ENCODE peak calls at places on chromosome 1, in seven cellular contexts. N, G, I, Y, V, K and D are unnamed samples.
A peak's percentile ranks its signal among the peaks of the same experiment; 100 is the strongest.

GRCh38 chr1:81812712-81813111 is 12.0 kb downstream of the ADGRL2 start:
- DNase-seq in I (no peak), V (no peak), K (no peak), G (no peak), Y (no peak), N (peak; percentile 8), D (no peak)

GRCh38 chr1:197081117-197081753 is 14.2 kb upstream of the F13B start:
- DNase-seq in I (no peak), K (no peak), G (no peak), Y (no peak), N (no peak), V (no peak), D (no peak)

GRCh38 chr1:37497832-37498231 is 16.7 kb downstream of the MEAF6 start:
- DNase-seq in K (no peak), Y (no peak), V (peak; percentile 11), N (no peak), I (peak; percentile 82), G (no peak), D (no peak)

GRCh38 chr1:228416217-228416971 is at the start of gene TRIM17:
- DNase-seq in K (no peak), G (no peak), I (no peak), N (no peak), Y (no peak), V (no peak), D (no peak)

GRCh38 chr1:18642278-18643095 is 11.8 kb downstream of the PAX7 start:
- DNase-seq in Y (no peak), V (no peak), K (no peak), N (no peak), I (no peak), G (no peak), D (no peak)

GRCh38 chr1:200786792-200787191 is 48.1 kb downstream of the CAMSAP2 start:
- DNase-seq in I (no peak), V (no peak), Y (no peak), G (no peak), N (no peak), K (no peak), D (no peak)

GRCh38 chr1:71861022-71861421 is 421.3 kb downstream of the NEGR1 start:
- DNase-seq in G (no peak), K (no peak), V (no peak), I (no peak), N (peak; percentile 68), Y (no peak), D (no peak)

GRCh38 chr1:72601035-72601674 is 318.8 kb upstream of the NEGR1 start:
- DNase-seq in K (no peak), V (no peak), G (no peak), Y (no peak), I (no peak), N (no peak), D (no peak)

GRCh38 chr1:188249813-188250212 is 1421.1 kb downstream of the PLA2G4A start:
- DNase-seq in G (no peak), Y (no peak), V (no peak), K (no peak), I (no peak), N (no peak), D (no peak)

GRCh38 chr1:63902844-63903589 is 129.2 kb downstream of the ROR1 start:
- DNase-seq in I (no peak), K (no peak), Y (peak; percentile 55), V (no peak), N (peak; percentile 29), G (no peak), D (no peak)

GRCh38 chr1:191065771-191066170 is 588.1 kb upstream of the BRINP3 start:
- DNase-seq in I (no peak), G (no peak), Y (no peak), V (no peak), K (no peak), N (no peak), D (no peak)

GRCh38 chr1:229699613-229700242 is 73.7 kb downstream of the URB2 start:
- DNase-seq in Y (no peak), N (no peak), V (peak; percentile 21), G (no peak), K (no peak), I (no peak), D (no peak)

GRCh38 chr1:227429447-227430359 is 111.4 kb upstream of the CDC42BPA start:
- DNase-seq in I (no peak), Y (no peak), K (no peak), N (peak; percentile 61), G (no peak), V (no peak), D (peak; percentile 21)

DNA sequence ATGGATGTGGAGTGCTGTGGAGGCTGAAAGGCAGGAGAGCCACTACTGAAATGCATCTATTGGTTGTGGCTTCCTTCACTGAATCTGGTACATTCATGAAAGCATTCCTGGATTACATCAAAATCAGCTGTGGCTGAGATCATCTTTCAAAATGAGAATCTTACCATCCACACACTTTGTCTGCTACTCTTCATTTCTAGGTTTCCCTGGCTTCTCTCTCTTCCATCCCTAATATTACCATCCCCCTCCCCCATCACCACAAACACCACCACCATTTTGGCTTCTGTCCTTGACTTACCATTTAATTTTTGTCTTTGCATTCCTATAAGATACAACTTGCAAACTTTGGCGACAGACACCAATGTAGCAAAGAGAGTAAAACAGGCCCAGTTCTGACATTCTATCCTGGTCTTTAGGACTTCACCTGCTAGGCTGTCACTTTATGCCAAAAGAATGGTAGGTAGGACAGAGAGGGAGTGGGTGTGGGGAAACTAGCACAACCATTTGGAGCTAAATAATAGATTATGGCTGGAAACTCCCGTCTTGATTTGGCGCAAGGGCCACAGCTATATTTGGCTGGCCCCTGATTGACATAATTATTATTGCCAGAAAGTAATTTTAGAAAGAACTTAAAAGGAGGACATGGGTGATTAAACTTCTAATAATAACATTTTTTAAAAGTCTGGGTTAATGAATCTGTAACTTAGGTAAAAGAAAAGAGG is 15.1 kb upstream of the DUSP10 start:
- DNase-seq in V (no peak), Y (no peak), G (no peak), N (peak; percentile 62), K (no peak), I (no peak), D (no peak)
- TF ChIP-seq POLR2A in V (no peak), Y (no peak), G (no peak), N (no peak), K (no peak), I (no peak), D (no peak)

GRCh38 chr1:8135250-8135649 is 109.1 kb upstream of the ERRFI1 start:
- DNase-seq in K (no peak), V (no peak), G (no peak), N (no peak), Y (no peak), I (no peak), D (no peak)

GRCh38 chr1:8136766-8137165 is 110.7 kb upstream of the ERRFI1 start:
- DNase-seq in K (no peak), N (no peak), V (no peak), Y (no peak), I (no peak), G (no peak), D (no peak)

GRCh38 chr1:8134546-8135235 is 108.6 kb upstream of the ERRFI1 start:
- DNase-seq in Y (no peak), V (no peak), I (no peak), K (no peak), N (no peak), G (no peak), D (no peak)

GRCh38 chr1:8133190-8133589 is 107.1 kb upstream of the ERRFI1 start:
- DNase-seq in Y (peak; percentile 48), K (no peak), V (no peak), N (no peak), G (no peak), I (no peak), D (no peak)

DNA sequence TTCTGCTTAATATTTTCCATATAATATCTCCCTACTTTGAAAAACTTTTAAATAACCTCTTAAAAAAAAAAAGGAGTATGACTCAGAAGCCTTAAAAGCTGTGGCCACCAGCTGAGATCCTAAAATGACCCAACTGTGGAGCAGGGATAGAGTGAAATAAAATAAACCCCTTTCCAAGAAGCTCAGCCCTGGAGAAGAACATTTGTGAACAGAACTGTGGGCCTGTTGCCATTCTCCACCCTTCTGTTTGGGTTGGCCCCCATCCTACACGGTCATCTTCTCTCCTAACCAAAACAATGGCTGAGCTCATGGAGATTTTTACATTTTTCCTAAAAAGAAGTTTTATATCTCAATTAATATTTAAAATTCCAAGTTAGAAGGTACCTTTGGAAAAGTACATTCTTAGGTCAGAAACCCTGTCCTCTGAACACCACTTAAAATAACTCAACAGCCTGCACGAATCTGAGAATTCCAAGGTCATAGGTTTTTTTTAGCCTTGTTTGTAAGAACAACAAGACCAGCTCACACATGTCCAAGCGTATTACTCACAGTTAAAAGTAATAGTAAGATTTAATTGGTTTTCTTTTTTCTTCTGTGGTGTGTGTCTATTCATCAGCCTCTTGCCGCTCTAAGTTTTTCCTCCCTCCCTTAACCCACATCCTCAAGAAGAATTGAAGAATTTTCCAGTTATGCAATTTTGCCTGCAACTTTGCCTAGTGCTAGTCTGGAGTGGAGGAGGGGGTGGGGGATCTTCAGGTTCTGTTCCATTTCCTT is 107.7 kb upstream of the ERRFI1 start:
- DNase-seq in V (peak; percentile 81), N (peak; percentile 93), Y (peak; percentile 87), G (peak; percentile 60), K (peak; percentile 51), I (peak; percentile 44), D (peak; percentile 84)
- H3K4me3 ChIP-seq in V (no peak overlapping the region), N (no peak overlapping the region), Y (no peak overlapping the region), G (no peak overlapping the region), K (no peak overlapping the region), I (no peak overlapping the region), D (no peak overlapping the region)

DNA sequence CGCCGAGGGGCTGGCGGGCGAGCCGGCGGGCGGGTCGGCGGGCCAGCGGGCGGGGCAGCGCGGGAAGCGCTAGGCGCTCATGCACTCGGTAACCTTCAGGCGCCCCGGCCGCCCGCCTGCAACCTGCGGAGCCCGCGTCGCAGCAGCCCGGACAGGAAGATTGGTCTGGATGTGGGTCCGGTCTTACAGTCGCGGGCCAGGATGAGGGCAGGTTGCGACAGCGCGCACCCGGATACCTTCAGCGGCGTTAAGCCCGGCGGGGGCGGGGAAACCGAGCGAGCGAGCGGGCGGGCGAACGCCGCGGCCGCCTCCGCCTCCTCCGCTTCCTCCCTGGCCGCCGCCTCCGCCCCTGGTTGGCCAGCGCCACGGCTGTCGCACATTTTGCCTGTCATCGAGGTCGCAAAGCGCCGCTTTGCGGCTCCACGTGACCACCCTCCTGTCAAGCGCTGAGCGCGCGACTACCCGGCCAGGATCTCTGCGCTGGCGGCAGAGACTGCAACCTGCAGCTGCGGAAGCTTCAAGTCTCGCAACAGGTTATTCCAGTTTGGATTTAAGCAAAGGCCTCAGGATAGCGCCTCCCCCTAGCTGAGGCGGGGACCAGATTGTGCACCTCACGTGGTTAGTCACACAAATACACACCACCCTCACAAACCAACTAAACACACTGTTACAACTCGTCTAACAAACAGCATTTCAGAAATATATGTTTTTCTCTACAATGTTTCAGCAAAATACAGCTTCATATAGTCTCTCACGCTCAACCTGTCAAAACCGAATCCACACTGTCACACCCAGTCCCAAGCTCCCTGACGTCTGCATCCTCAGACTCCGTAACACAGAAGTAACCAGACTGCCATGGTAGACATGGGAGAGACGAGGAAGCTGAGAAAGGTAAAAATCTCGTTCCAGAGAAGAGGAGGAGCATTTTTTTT is at the start of gene FAF1:
- DNase-seq in I (peak; percentile 98), K (peak; percentile 97), Y (peak; percentile 94), N (peak; percentile 95), G (peak; percentile 99), V (peak; percentile 96), D (peak; percentile 99)
- TF ChIP-seq POLR2A in I (peak; percentile 96), K (peak; percentile 97), Y (peak; percentile 64), N (peak; percentile 59), G (peak; percentile 86), V (no peak), D (no peak)

DNA sequence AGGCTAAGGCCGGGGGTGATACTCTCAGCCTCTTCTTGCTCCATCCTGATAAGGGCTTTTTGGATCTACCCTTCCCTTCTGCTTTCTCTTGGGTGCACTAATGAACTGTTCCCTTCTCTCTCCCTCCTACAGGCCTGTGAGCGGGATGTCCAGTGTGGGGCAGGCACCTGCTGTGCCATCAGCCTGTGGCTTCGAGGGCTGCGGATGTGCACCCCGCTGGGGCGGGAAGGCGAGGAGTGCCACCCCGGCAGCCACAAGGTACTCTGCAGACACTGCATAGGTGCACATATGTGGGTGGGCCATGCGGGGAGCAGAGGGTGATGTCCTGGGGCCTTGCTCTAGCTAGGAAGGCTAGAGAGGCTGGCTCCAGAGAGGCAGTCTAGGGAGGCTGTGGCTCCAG is 2.9 kb downstream of the PROK1 start:
- DNase-seq in V (no peak), I (no peak), K (no peak), N (no peak), G (no peak), Y (no peak), D (no peak)
- H3K4me3 ChIP-seq in V (no peak overlapping the region), I (no peak overlapping the region), K (no peak overlapping the region), N (no peak overlapping the region), G (no peak overlapping the region), Y (no peak overlapping the region), D (no peak overlapping the region)